ENCODE peak calls at places on chromosome 3, in seven cellular contexts. N, E, G, H, B, V and I are unnamed samples.

GRCh38 chr3:53132347-53132746 is 2.1 kb upstream of the RFT1 start:
- DNase-seq in N (no peak), E (peak; percentile 53), G (no peak), H (no peak), B (no peak), V (no peak), I (no peak)

GRCh38 chr3:120182613-120183524 is 88.6 kb upstream of the GSK3B start:
- DNase-seq in N (no peak), E (no peak), G (no peak), H (no peak), B (peak; percentile 80), V (no peak), I (no peak)

GRCh38 chr3:52143156-52143555 is 11.1 kb downstream of the POC1A start:
- DNase-seq in N (no peak), E (no peak), G (no peak), H (no peak), B (no peak), V (no peak), I (no peak)

GRCh38 chr3:32443471-32443870 is 51.8 kb downstream of the CMTM7 start:
- DNase-seq in N (no peak), E (no peak), G (no peak), H (no peak), B (peak; percentile 82), V (no peak), I (no peak)

GRCh38 chr3:90241481-90241880 is 1134.1 kb downstream of the EPHA3 start:
- DNase-seq in N (no peak), E (no peak), G (no peak), H (no peak), B (peak; percentile 59), V (no peak), I (no peak)

GRCh38 chr3:133663569-133664313 is 2.0 kb upstream of the TOPBP1 start:
- DNase-seq in N (no peak), E (no peak), G (no peak), H (no peak), B (peak; percentile 72), V (no peak), I (peak; percentile 40)

GRCh38 chr3:65178703-65179102 is 490.9 kb upstream of the ADAMTS9 start:
- DNase-seq in N (no peak), E (no peak), G (no peak), H (no peak), B (peak; percentile 67), V (no peak), I (no peak)

GRCh38 chr3:45055411-45056143 is 29.5 kb downstream of the CLEC3B start:
- DNase-seq in N (no peak), E (no peak), G (no peak), H (peak; percentile 34), B (peak; percentile 51), V (no peak), I (peak; percentile 32)

GRCh38 chr3:3665546-3665945 is 133.7 kb upstream of the LRRN1 start:
- DNase-seq in N (no peak), E (no peak), G (no peak), H (no peak), B (peak; percentile 58), V (no peak), I (no peak)

GRCh38 chr3:127286571-127287140 is 1.2 kb downstream of the PRR20G start:
- DNase-seq in N (no peak), E (no peak), G (no peak), H (no peak), B (peak; percentile 59), V (no peak), I (no peak)

GRCh38 chr3:22383285-22383684 is 632.3 kb upstream of the ZNF385D start:
- DNase-seq in N (no peak), E (no peak), G (no peak), H (no peak), B (no peak), V (no peak), I (no peak)

GRCh38 chr3:122560680-122561079 is 3.4 kb downstream of the PARP9 start:
- DNase-seq in N (no peak), E (peak; percentile 56), G (peak; percentile 62), H (no peak), B (peak; percentile 75), V (no peak), I (peak; percentile 40)

GRCh38 chr3:17307482-17307881 is 422.7 kb downstream of the PLCL2 start:
- DNase-seq in N (no peak), E (no peak), G (no peak), H (no peak), B (peak; percentile 9), V (no peak), I (no peak)

GRCh38 chr3:141091416-141091815 is 40.3 kb downstream of the SPSB4 start:
- DNase-seq in N (no peak), E (no peak), G (no peak), H (no peak), B (no peak), V (no peak), I (no peak)

GRCh38 chr3:158355623-158356588 is 215.1 kb upstream of the MLF1 start:
- DNase-seq in N (no peak), E (no peak), G (no peak), H (no peak), B (no peak), V (no peak), I (no peak)

GRCh38 chr3:126542340-126543241 is 16.1 kb downstream of the C3orf22 start:
- DNase-seq in N (no peak), E (peak; percentile 6), G (no peak), H (peak; percentile 16), B (no peak), V (peak; percentile 72), I (peak; percentile 3)

GRCh38 chr3:16961621-16962205 is 77.0 kb downstream of the PLCL2 start:
- DNase-seq in N (no peak), E (no peak), G (no peak), H (peak; percentile 20), B (no peak), V (no peak), I (no peak)

GRCh38 chr3:24129549-24129948 is 184.5 kb downstream of the NR1D2 start:
- DNase-seq in N (no peak), E (no peak), G (no peak), H (no peak), B (peak; percentile 61), V (no peak), I (no peak)

GRCh38 chr3:39848365-39848764 is 39.0 kb downstream of the MYRIP start:
- DNase-seq in N (no peak), E (no peak), G (no peak), H (no peak), B (no peak), V (no peak), I (no peak)

GRCh38 chr3:141998674-141999290 is 122.3 kb downstream of the ATP1B3 start:
- DNase-seq in N (no peak), E (no peak), G (no peak), H (no peak), B (peak; percentile 23), V (no peak), I (no peak)

GRCh38 chr3:118501152-118501551 is 533.5 kb downstream of the IGSF11 start:
- DNase-seq in N (peak; percentile 32), E (peak; percentile 60), G (no peak), H (peak; percentile 34), B (peak; percentile 35), V (peak; percentile 9), I (peak; percentile 15)
- TF ChIP-seq CTCF in N (no peak), E (no peak), G (no peak), H (no peak), B (no peak), V (no peak), I (no peak)

GRCh38 chr3:9949115-9949514 is 3.1 kb downstream of the PRRT3 start:
- DNase-seq in N (peak; percentile 68), E (no peak), G (no peak), H (no peak), B (no peak), V (no peak), I (no peak)

GRCh38 chr3:9946112-9947024 is 5.8 kb downstream of the PRRT3 start:
- DNase-seq in N (peak; percentile 98), E (peak; percentile 91), G (no peak), H (peak; percentile 86), B (peak; percentile 90), V (peak; percentile 96), I (peak; percentile 92)

GRCh38 chr3:9948586-9948985 is 3.6 kb downstream of the PRRT3 start:
- DNase-seq in N (no peak), E (no peak), G (no peak), H (no peak), B (no peak), V (no peak), I (no peak)

GRCh38 chr3:9945358-9945757 is 6.8 kb downstream of the PRRT3 start:
- DNase-seq in N (no peak), E (no peak), G (no peak), H (no peak), B (no peak), V (no peak), I (no peak)

DNA sequence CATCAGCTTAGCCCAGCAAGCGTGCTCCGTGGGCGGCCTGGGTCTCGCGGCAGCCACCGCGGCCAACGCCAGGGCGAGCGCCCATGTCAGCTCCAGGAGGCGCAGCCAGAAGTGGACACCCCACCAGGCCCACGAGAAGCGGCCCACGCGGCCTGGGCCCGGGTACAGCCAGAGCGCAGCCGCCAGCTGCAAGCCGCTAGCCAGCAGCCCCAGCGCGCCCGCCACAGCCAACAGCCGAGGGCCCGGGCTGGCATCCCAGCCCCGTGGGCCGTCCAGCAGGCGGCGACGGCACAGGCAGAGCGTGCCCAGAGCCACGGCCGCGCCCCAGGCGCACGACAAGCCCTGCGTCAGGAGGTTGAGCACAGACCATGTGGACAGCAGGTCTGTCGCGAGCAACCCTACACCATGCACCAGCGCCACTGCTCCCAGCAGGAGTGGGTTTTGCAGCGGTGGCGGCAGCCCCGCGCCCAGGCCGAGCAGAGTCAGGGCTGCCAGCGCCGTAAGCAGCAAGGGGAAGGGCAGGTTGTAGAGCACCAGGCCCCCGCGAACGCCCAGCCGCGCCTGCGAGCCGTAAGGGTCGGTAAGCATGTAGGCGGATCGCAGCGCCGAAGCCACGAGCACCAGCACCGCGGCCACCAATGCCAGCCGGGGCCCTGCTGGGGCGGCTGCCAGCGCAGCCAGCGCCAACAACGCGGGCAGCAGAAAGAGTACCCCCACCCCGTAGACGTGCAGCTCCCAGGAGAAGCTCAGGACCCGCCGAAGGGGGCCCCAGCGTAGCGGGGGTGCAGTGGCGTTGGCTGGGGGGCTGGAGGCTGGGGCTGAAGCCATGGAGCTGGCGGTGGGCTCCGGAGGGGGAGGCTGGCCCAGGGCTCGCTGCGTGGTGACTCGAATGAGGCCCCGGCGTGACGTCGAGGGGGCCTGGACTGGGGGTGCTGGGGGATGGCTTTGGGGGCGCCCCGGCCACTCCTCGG is 4.9 kb downstream of the PRRT3 start:
- DNase-seq in N (peak; percentile 94), E (peak; percentile 80), G (no peak), H (peak; percentile 74), B (peak; percentile 82), V (peak; percentile 92), I (peak; percentile 75)
- TF ChIP-seq CTCF in N (peak; percentile 45), E (peak; percentile 29), G (peak; percentile 38), H (no peak), B (peak; percentile 56), V (peak; percentile 39), I (peak; percentile 41)

DNA sequence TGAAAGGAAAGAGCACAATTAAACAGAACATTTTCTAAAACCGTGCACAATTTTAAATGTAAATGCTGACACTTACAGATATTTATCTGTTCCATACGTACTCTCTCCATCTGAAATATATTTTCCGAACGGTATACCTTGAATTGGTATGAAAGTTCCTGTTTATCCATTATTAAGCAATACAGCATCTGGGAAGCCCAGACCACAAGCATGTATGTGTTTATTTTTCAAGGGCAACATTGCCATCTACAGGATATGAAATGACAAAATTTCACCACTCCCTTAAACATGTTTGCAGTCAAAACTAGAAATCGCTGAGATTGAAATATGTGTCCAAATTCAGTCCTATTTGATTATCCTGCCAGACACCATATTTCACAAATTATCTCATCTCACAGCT is 533.5 kb downstream of the TBL1XR1 start:
- DNase-seq in N (no peak), E (no peak), G (no peak), H (no peak), B (peak; percentile 78), V (no peak), I (no peak)
- TF ChIP-seq CTCF in N (no peak), E (no peak), G (peak; percentile 44), H (no peak), B (peak; percentile 49), V (peak; percentile 19), I (peak; percentile 19)

GRCh38 chr3:181695661-181696491 is 15.8 kb upstream of the SOX2 start:
- DNase-seq in N (peak; percentile 51), E (no peak), G (no peak), H (no peak), B (no peak), V (peak; percentile 77), I (peak; percentile 57)
- TF ChIP-seq CTCF in N (no peak), E (no peak), G (no peak), H (no peak), B (no peak), V (no peak), I (no peak)